ENCODE peak calls at places on chromosomes 3 and 15, in four cellular contexts. Z, G, O and S are unnamed samples.

GRCh38 chr15:77075528-77075927 is 4.6 kb upstream of the TSPAN3 start:
- DNase-seq in Z (peak), G (no peak), O (no peak), S (no peak)

GRCh38 chr3:128316456-128316855 is 150.2 kb downstream of the DNAJB8 start:
- DNase-seq in Z (no peak), G (no peak), O (no peak), S (peak)

GRCh38 chr3:126917232-126917804 is 65.6 kb upstream of the PLXNA1 start:
- DNase-seq in Z (no peak), G (no peak), O (no peak), S (no peak)

GRCh38 chr3:66261318-66261717 is 40.5 kb downstream of the SLC25A26 start:
- DNase-seq in Z (no peak), G (no peak), O (no peak), S (peak)

GRCh38 chr3:126545544-126545943 is 13.2 kb downstream of the C3orf22 start:
- DNase-seq in Z (no peak), G (no peak), O (no peak), S (no peak)

GRCh38 chr3:30629736-30630135 is 23.3 kb downstream of the TGFBR2 start:
- DNase-seq in Z (no peak), G (no peak), O (no peak), S (no peak)

GRCh38 chr3:158725348-158725966 is 6.8 kb downstream of the RARRES1 start:
- DNase-seq in Z (peak), G (no peak), O (no peak), S (peak)

GRCh38 chr3:195151866-195152526 is 119.0 kb downstream of the XXYLT1 start:
- DNase-seq in Z (peak), G (no peak), O (peak), S (no peak)

GRCh38 chr3:139302084-139302800 is 41.6 kb upstream of the MRPS22 start:
- DNase-seq in Z (peak), G (no peak), O (peak), S (peak)

GRCh38 chr3:100496711-100497261 is 4.4 kb downstream of the TMEM45A start:
- DNase-seq in Z (peak), G (no peak), O (no peak), S (peak)

GRCh38 chr3:39814007-39814406 is 4.6 kb downstream of the MYRIP start:
- DNase-seq in Z (no peak), G (no peak), O (no peak), S (peak)

GRCh38 chr3:147383617-147384016 is 22.7 kb downstream of the ZIC4 start:
- DNase-seq in Z (no peak), G (no peak), O (peak), S (no peak)

GRCh38 chr3:12832350-12833225 is 8.8 kb downstream of the RPL32 start:
- DNase-seq in Z (no peak), G (no peak), O (no peak), S (no peak)

GRCh38 chr3:192444096-192444790 is 283.1 kb downstream of the FGF12 start:
- DNase-seq in Z (peak), G (peak), O (peak), S (peak)

GRCh38 chr15:80977627-80978036 is 12.0 kb downstream of the MESD start:
- DNase-seq in Z (no peak), G (peak), O (no peak), S (peak)

GRCh38 chr3:12818773-12819172 is 22.3 kb downstream of the CAND2 start:
- DNase-seq in Z (no peak), G (no peak), O (no peak), S (no peak)

GRCh38 chr3:17489139-17489538 is 253.3 kb downstream of the TBC1D5 start:
- DNase-seq in Z (no peak), G (no peak), O (no peak), S (peak)

GRCh38 chr15:66629817-66630576 is 64.2 kb upstream of the LCTL start:
- DNase-seq in Z (no peak), G (no peak), O (no peak), S (no peak)

GRCh38 chr15:64146885-64147681 is 4.4 kb upstream of the SNX22 start:
- DNase-seq in Z (no peak), G (no peak), O (no peak), S (no peak)

GRCh38 chr3:156816091-156816793 is 9.9 kb upstream of the LEKR1 start:
- DNase-seq in Z (no peak), G (no peak), O (no peak), S (peak)

GRCh38 chr15:68623301-68623892 is 44.6 kb downstream of the CORO2B start:
- DNase-seq in Z (no peak), G (no peak), O (no peak), S (no peak)

GRCh38 chr3:46862689-46863020 is 589 bp downstream of the MYL3 start:
- DNase-seq in Z (no peak), G (peak), O (no peak), S (no peak)

GRCh38 chr3:122902326-122902725 is 107.5 kb downstream of the SLC49A4 start:
- DNase-seq in Z (peak), G (no peak), O (no peak), S (no peak)

GRCh38 chr3:38574411-38575278 is 74.8 kb downstream of the SCN5A start:
- DNase-seq in Z (no peak), G (no peak), O (no peak), S (peak)

GRCh38 chr15:73246411-73246810 is 122.3 kb downstream of the HCN4 start:
- DNase-seq in Z (no peak), G (no peak), O (no peak), S (no peak)

GRCh38 chr15:63322541-63322940 is 45.1 kb downstream of the APH1B start:
- DNase-seq in Z (no peak), G (no peak), O (no peak), S (peak)

GRCh38 chr15:68231102-68231818 is 1.7 kb upstream of the CLN6 start:
- DNase-seq in Z (no peak), G (no peak), O (no peak), S (no peak)

GRCh38 chr3:177359601-177360357 is 162.5 kb upstream of the TBL1XR1 start:
- DNase-seq in Z (peak), G (peak), O (peak), S (peak)
- H3K4me3 ChIP-seq in Z (peak), G (peak), O (peak), S (peak)

GRCh38 chr3:84265768-84266167 is 693.0 kb upstream of the CADM2 start:
- DNase-seq in Z (no peak), G (no peak), O (no peak), S (no peak)
- TF ChIP-seq CTCF in Z (no peak), G (no peak), O (no peak), S (no peak)

GRCh38 chr3:152292367-152292766 is 23.6 kb downstream of the MBNL1 start:
- DNase-seq in Z (no peak), G (no peak), O (no peak), S (no peak)
- H3K4me3 ChIP-seq in Z (no peak), G (no peak), O (no peak), S (no peak)

DNA sequence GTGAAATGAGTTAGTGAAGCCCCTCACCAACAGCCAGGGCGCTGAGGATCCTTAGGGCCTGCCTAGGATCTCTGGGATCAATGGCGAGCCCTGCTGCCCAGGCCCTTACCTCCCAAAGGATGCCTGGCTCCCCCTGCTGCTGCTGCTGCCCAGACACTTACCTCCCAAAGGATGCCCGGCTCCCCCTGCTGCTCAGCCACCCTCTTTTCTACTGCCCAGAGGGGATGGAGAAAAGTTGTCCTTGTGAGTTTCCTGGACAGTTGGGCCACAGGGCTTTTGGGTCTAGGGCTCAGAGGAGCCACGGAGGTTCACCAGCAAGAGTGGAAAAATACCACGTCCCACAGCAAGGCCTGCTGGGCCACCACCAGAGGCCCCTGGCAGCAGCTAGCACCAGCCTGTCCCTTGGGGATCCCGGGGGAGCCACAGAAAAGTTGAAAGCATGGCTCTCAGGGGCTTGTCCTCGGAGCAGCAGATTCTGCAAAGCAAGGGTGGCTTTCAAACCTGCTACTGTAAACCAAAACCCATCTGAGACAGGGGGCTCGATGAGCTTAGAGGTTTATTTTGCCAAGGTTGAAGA is 59.4 kb downstream of the SLC6A6 start:
- DNase-seq in Z (no peak), G (no peak), O (peak), S (peak)
- TF ChIP-seq CTCF in Z (peak), G (peak), O (peak), S (peak)